ENCODE peak calls at places on chromosomes 7 and 10, in ten cellular contexts. O is Panc1, X is neural progenitor cell, P is GM12864, I is fibroblast of pulmonary artery, Q is heart right ventricle, K is right lobe of liver, B is brain microvascular endothelial cell, A is choroid plexus epithelial cell, M is AG09309. W is an unnamed sample.

GRCh38 chr7:1741751-1742554 is 71.9 kb downstream of the ELFN1 start:
- DNase-seq in O (no peak), X (no peak), P (no peak), I (no peak), Q (peak; percentile 54), K (no peak), B (no peak), A (no peak), M (no peak), W (no peak)

GRCh38 chr7:42886129-42886528 is 25.7 kb downstream of the C7orf25 start:
- DNase-seq in O (no peak), X (no peak), P (no peak), I (peak; percentile 40), Q (no peak), K (no peak), B (no peak), A (peak; percentile 46), M (no peak), W (no peak)

GRCh38 chr10:46551701-46552525 is 4.5 kb downstream of the GPRIN2 start:
- DNase-seq in O (no peak), X (no peak), P (no peak), I (no peak), Q (no peak), K (peak; percentile 20), B (no peak), A (no peak), M (no peak), W (no peak)

GRCh38 chr7:137488038-137488437 is 144.5 kb upstream of the PTN start:
- DNase-seq in O (no peak), X (no peak), P (no peak), I (peak; percentile 29), Q (no peak), K (no peak), B (no peak), A (peak; percentile 47), M (no peak), W (no peak)

GRCh38 chr10:80429521-80429966 is 21.2 kb downstream of the PRXL2A start:
- DNase-seq in O (no peak), X (no peak), P (no peak), I (no peak), Q (no peak), K (no peak), B (no peak), A (no peak), M (no peak), W (no peak)

GRCh38 chr10:100878291-100878910 is 34.4 kb upstream of the SLF2 start:
- DNase-seq in O (peak; percentile 48), X (peak; percentile 91), P (no peak), I (peak; percentile 83), Q (no peak), K (peak; percentile 34), B (peak; percentile 71), A (peak; percentile 88), M (peak; percentile 42), W (peak; percentile 51)

GRCh38 chr10:113362645-113363091 is 190.2 kb upstream of the HABP2 start:
- DNase-seq in O (no peak), X (no peak), P (no peak), I (no peak), Q (no peak), K (no peak), B (no peak), A (peak; percentile 38), M (peak; percentile 63), W (no peak)

GRCh38 chr7:102253076-102253972 is 33.3 kb upstream of the SH2B2 start:
- DNase-seq in O (no peak), X (no peak), P (no peak), I (no peak), Q (no peak), K (no peak), B (no peak), A (no peak), M (no peak), W (no peak)

GRCh38 chr10:71326464-71326881 is 7.4 kb downstream of the SLC29A3 start:
- DNase-seq in O (no peak), X (no peak), P (no peak), I (no peak), Q (no peak), K (no peak), B (no peak), A (no peak), M (no peak), W (no peak)

GRCh38 chr7:74627699-74628411 is 29.7 kb upstream of the GTF2I start:
- DNase-seq in O (no peak), X (peak; percentile 91), P (no peak), I (peak; percentile 41), Q (no peak), K (no peak), B (no peak), A (peak; percentile 57), M (peak; percentile 39), W (peak; percentile 21)

GRCh38 chr10:80487791-80488538 is 33.9 kb downstream of the TSPAN14 start:
- DNase-seq in O (no peak), X (no peak), P (no peak), I (no peak), Q (peak; percentile 38), K (peak; percentile 56), B (no peak), A (no peak), M (no peak), W (no peak)

DNA sequence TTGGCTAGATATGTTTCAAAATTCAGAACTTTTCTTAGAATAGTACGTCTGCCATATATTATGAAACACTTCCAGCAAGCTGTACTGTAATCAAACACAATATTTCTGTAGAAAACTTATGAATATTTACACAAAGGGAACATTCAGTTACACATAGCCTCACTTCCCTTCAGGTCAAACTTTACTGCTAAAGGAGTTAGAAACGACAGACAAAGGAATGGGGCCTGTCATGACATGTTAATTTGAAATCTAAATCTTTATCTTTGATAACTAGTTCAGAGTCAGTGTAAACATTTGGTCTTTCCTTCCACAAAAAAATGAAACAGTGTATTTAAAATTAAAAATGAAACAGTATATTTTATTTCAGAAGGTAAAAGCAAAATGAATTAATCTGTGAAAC is 1.0 kb upstream of the CROT start:
- DNase-seq in O (no peak), X (no peak), P (no peak), I (peak; percentile 6), Q (no peak), K (no peak), B (no peak), A (peak; percentile 24), M (no peak), W (no peak)
- H3K4me3 ChIP-seq in O (peak overlapping the region; percentile 87), X (peak overlapping the region; percentile 60), P (peak overlapping the region; percentile 68), I (peak overlapping the region; percentile 84), Q (peak overlapping the region; percentile 76), K (peak overlapping the region; percentile 61), B (peak overlapping the region; percentile 78), A (peak overlapping the region; percentile 79), M (peak overlapping the region; percentile 66), W (peak overlapping the region; percentile 77)

GRCh38 chr10:102119417-102120141 is 589 bp downstream of the LDB1 start:
- DNase-seq in O (no peak), X (peak; percentile 64), P (no peak), I (peak; percentile 78), Q (peak; percentile 56), K (peak; percentile 43), B (peak; percentile 48), A (peak; percentile 81), M (no peak), W (peak; percentile 36)

GRCh38 chr10:102118867-102119266 is 1.3 kb downstream of the LDB1 start:
- DNase-seq in O (no peak), X (peak; percentile 62), P (no peak), I (peak; percentile 56), Q (peak; percentile 23), K (no peak), B (no peak), A (no peak), M (no peak), W (no peak)

GRCh38 chr10:102121739-102122372 is 1.7 kb upstream of the LDB1 start:
- DNase-seq in O (no peak), X (peak; percentile 54), P (no peak), I (peak; percentile 48), Q (no peak), K (no peak), B (no peak), A (peak; percentile 75), M (no peak), W (peak; percentile 58)

GRCh38 chr10:102120987-102121738 is 995 bp upstream of the LDB1 start:
- DNase-seq in O (no peak), X (peak; percentile 89), P (no peak), I (peak; percentile 86), Q (peak; percentile 47), K (peak; percentile 38), B (no peak), A (peak; percentile 96), M (no peak), W (peak; percentile 84)

GRCh38 chr10:102120142-102120986 is at the start of gene LDB1:
- DNase-seq in O (no peak), X (peak; percentile 93), P (no peak), I (peak; percentile 78), Q (peak; percentile 83), K (peak; percentile 82), B (peak; percentile 52), A (peak; percentile 91), M (no peak), W (peak; percentile 53)
- TF ChIP-seq CTCF in O (no peak), X (no peak), P (no peak), I (no peak), Q (no peak), K (no peak), B (peak; percentile 12), A (no peak), M (no peak), W (no peak)

DNA sequence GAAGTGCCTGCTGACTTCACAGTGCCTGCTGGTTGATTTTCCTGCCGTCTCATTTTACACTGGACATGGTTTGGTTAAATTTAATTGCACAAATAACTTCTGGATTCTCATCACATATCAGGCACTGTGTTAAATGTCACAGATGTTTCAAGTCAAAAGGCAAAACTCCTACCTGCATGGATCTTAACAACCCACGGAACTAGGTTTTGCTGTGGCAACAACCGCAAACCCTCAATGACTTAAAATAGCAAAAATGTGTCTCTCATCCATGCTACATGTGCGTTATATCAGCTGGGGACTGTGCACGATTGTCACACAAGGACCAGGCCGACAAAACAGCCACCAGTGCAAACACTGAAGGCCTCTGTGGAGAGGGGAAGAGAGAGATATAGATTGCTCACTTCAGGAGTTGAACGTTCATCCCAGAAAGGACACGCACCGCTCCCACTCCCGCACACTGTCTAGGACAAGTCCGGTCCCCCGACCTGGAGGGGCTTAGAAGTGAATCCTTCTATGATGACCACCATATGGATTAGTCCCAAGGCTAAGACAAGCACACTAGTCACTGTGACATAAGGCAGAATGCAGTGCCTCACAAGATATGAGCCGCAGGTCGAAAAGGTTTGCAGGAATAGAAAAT is 233.3 kb downstream of the SKAP2 start:
- DNase-seq in O (no peak), X (no peak), P (no peak), I (no peak), Q (no peak), K (no peak), B (no peak), A (no peak), M (no peak), W (no peak)
- H3K4me3 ChIP-seq in O (no peak overlapping the region), X (no peak overlapping the region), P (no peak overlapping the region), I (no peak overlapping the region), Q (no peak overlapping the region), K (no peak overlapping the region), B (no peak overlapping the region), A (no peak overlapping the region), M (no peak overlapping the region), W (no peak overlapping the region)

DNA sequence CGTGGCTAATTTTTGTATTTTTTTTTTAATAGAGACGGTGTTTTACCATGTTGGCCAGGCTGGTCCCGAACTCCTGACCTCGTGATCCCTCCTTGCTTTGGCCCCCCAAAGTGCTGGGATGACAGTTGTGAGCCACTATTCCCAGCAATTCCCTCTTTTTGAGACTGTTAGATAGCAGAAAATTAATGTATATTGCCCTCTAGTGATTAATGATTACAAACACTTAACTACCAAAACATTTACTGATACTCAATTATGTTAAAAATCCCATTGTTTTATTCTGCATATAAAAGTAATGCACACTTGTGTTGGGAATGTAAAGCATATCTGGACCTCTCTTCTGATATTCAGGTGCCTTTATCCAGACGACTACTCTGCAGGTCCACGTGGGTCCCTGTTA is 41.2 kb upstream of the COBL start:
- DNase-seq in O (no peak), X (no peak), P (no peak), I (no peak), Q (no peak), K (no peak), B (no peak), A (no peak), M (no peak), W (no peak)
- TF ChIP-seq CTCF in O (peak; percentile 16), X (peak; percentile 9), P (no peak), I (no peak), Q (no peak), K (peak; percentile 19), B (no peak), A (no peak), M (no peak), W (no peak)